ENCODE peak calls at places on chromosomes 11 and 22, in seven cellular contexts. One of them, this sample, is unnamed.

GRCh38 chr11:73866095-73866579 is 10.5 kb downstream of the COA4 start:
- DNase-seq in fibroblast of lung: peak; percentile 68
- DNase-seq in MM.1S: no peak
- DNase-seq in astrocyte: peak; percentile 55
- DNase-seq in spleen: no peak
- DNase-seq in colonic mucosa: no peak
- DNase-seq in OCI-LY7: no peak
- DNase-seq in this sample: no peak

GRCh38 chr11:117717485-117718314 is 79.3 kb downstream of the DSCAML1 start:
- DNase-seq in fibroblast of lung: no peak
- DNase-seq in MM.1S: no peak
- DNase-seq in astrocyte: no peak
- DNase-seq in spleen: no peak
- DNase-seq in colonic mucosa: peak; percentile 53
- DNase-seq in OCI-LY7: no peak
- DNase-seq in this sample: no peak

GRCh38 chr11:78492973-78493372 is 75.4 kb upstream of the GAB2 start:
- DNase-seq in fibroblast of lung: no peak
- DNase-seq in MM.1S: no peak
- DNase-seq in astrocyte: no peak
- DNase-seq in spleen: no peak
- DNase-seq in colonic mucosa: no peak
- DNase-seq in OCI-LY7: no peak
- DNase-seq in this sample: no peak

GRCh38 chr11:106222626-106223025 is 145.2 kb downstream of the AASDHPPT start:
- DNase-seq in fibroblast of lung: peak; percentile 18
- DNase-seq in MM.1S: no peak
- DNase-seq in astrocyte: peak; percentile 22
- DNase-seq in spleen: no peak
- DNase-seq in colonic mucosa: no peak
- DNase-seq in OCI-LY7: no peak
- DNase-seq in this sample: no peak

GRCh38 chr11:2096919-2097301 is 42.3 kb downstream of the IGF2 start:
- DNase-seq in fibroblast of lung: no peak
- DNase-seq in MM.1S: no peak
- DNase-seq in astrocyte: no peak
- DNase-seq in spleen: peak; percentile 67
- DNase-seq in colonic mucosa: no peak
- DNase-seq in OCI-LY7: no peak
- DNase-seq in this sample: no peak

GRCh38 chr11:2268911-2269600 is 1.3 kb downstream of the ASCL2 start:
- DNase-seq in fibroblast of lung: peak; percentile 20
- DNase-seq in MM.1S: no peak
- DNase-seq in astrocyte: no peak
- DNase-seq in spleen: peak; percentile 91
- DNase-seq in colonic mucosa: peak; percentile 50
- DNase-seq in OCI-LY7: no peak
- DNase-seq in this sample: peak; percentile 74

GRCh38 chr11:28760676-28761390 is 652.6 kb downstream of the METTL15 start:
- DNase-seq in fibroblast of lung: peak; percentile 87
- DNase-seq in MM.1S: no peak
- DNase-seq in astrocyte: peak; percentile 87
- DNase-seq in spleen: no peak
- DNase-seq in colonic mucosa: no peak
- DNase-seq in OCI-LY7: no peak
- DNase-seq in this sample: no peak

GRCh38 chr22:41285441-41285819 is 557 bp downstream of the RANGAP1 start:
- DNase-seq in fibroblast of lung: peak; percentile 94
- DNase-seq in MM.1S: peak; percentile 67
- DNase-seq in astrocyte: peak; percentile 91
- DNase-seq in spleen: peak; percentile 88
- DNase-seq in colonic mucosa: peak; percentile 53
- DNase-seq in OCI-LY7: peak; percentile 58
- DNase-seq in this sample: peak; percentile 87

GRCh38 chr22:17120711-17121234 is 387 bp downstream of the TMEM121B start:
- DNase-seq in fibroblast of lung: peak; percentile 8
- DNase-seq in MM.1S: no peak
- DNase-seq in astrocyte: no peak
- DNase-seq in spleen: no peak
- DNase-seq in colonic mucosa: no peak
- DNase-seq in OCI-LY7: no peak
- DNase-seq in this sample: no peak

GRCh38 chr22:17213976-17214375 is 5.3 kb downstream of the ADA2 start:
- DNase-seq in fibroblast of lung: peak; percentile 7
- DNase-seq in MM.1S: peak; percentile 18
- DNase-seq in astrocyte: no peak
- DNase-seq in spleen: no peak
- DNase-seq in colonic mucosa: peak; percentile 56
- DNase-seq in OCI-LY7: peak; percentile 67
- DNase-seq in this sample: no peak

GRCh38 chr11:125443767-125444311 is 52.2 kb downstream of the FEZ1 start:
- DNase-seq in fibroblast of lung: no peak
- DNase-seq in MM.1S: no peak
- DNase-seq in astrocyte: no peak
- DNase-seq in spleen: no peak
- DNase-seq in colonic mucosa: no peak
- DNase-seq in OCI-LY7: no peak
- DNase-seq in this sample: no peak

GRCh38 chr11:76626921-76627391 is 43.6 kb downstream of the LRRC32 start:
- DNase-seq in fibroblast of lung: peak; percentile 89
- DNase-seq in MM.1S: peak; percentile 95
- DNase-seq in astrocyte: peak; percentile 87
- DNase-seq in spleen: no peak
- DNase-seq in colonic mucosa: no peak
- DNase-seq in OCI-LY7: peak; percentile 84
- DNase-seq in this sample: no peak

GRCh38 chr11:5550440-5551095 is 2.2 kb upstream of the OR52H1 start:
- DNase-seq in fibroblast of lung: peak; percentile 94
- DNase-seq in MM.1S: no peak
- DNase-seq in astrocyte: peak; percentile 92
- DNase-seq in spleen: no peak
- DNase-seq in colonic mucosa: no peak
- DNase-seq in OCI-LY7: no peak
- DNase-seq in this sample: no peak

GRCh38 chr11:83464181-83464580 is 178.0 kb upstream of the CCDC90B start:
- DNase-seq in fibroblast of lung: no peak
- DNase-seq in MM.1S: no peak
- DNase-seq in astrocyte: no peak
- DNase-seq in spleen: no peak
- DNase-seq in colonic mucosa: no peak
- DNase-seq in OCI-LY7: no peak
- DNase-seq in this sample: no peak

GRCh38 chr22:42938449-42938848 is 76.5 kb downstream of the PACSIN2 start:
- DNase-seq in fibroblast of lung: no peak
- DNase-seq in MM.1S: no peak
- DNase-seq in astrocyte: no peak
- DNase-seq in spleen: no peak
- DNase-seq in colonic mucosa: no peak
- DNase-seq in OCI-LY7: no peak
- DNase-seq in this sample: no peak

GRCh38 chr11:57460017-57460755 is at the start of gene RTN4RL2:
- DNase-seq in fibroblast of lung: peak; percentile 34
- DNase-seq in MM.1S: no peak
- DNase-seq in astrocyte: peak; percentile 11
- DNase-seq in spleen: peak; percentile 86
- DNase-seq in colonic mucosa: peak; percentile 48
- DNase-seq in OCI-LY7: peak; percentile 73
- DNase-seq in this sample: no peak

GRCh38 chr11:105968021-105968697 is 53.9 kb downstream of the MSANTD4 start:
- DNase-seq in fibroblast of lung: peak; percentile 72
- DNase-seq in MM.1S: no peak
- DNase-seq in astrocyte: peak; percentile 67
- DNase-seq in spleen: no peak
- DNase-seq in colonic mucosa: no peak
- DNase-seq in OCI-LY7: no peak
- DNase-seq in this sample: no peak

GRCh38 chr11:11374358-11375148 is 21.5 kb upstream of the CSNK2A3 start:
- DNase-seq in fibroblast of lung: no peak
- DNase-seq in MM.1S: no peak
- DNase-seq in astrocyte: no peak
- DNase-seq in spleen: no peak
- DNase-seq in colonic mucosa: no peak
- DNase-seq in OCI-LY7: no peak
- DNase-seq in this sample: no peak

GRCh38 chr22:26894766-26895485 is 237.5 kb downstream of the MIAT start:
- DNase-seq in fibroblast of lung: peak; percentile 96
- DNase-seq in MM.1S: no peak
- DNase-seq in astrocyte: peak; percentile 96
- DNase-seq in spleen: no peak
- DNase-seq in colonic mucosa: no peak
- DNase-seq in OCI-LY7: no peak
- DNase-seq in this sample: no peak

GRCh38 chr22:49896201-49896600 is 22.0 kb downstream of the ALG12 start:
- DNase-seq in fibroblast of lung: no peak
- DNase-seq in MM.1S: no peak
- DNase-seq in astrocyte: no peak
- DNase-seq in spleen: peak; percentile 28
- DNase-seq in colonic mucosa: no peak
- DNase-seq in OCI-LY7: no peak
- DNase-seq in this sample: peak; percentile 23

GRCh38 chr11:77473001-77473800 is 693 bp downstream of the PAK1 start:
- DNase-seq in fibroblast of lung: peak; percentile 40
- DNase-seq in MM.1S: peak; percentile 68
- DNase-seq in astrocyte: no peak
- DNase-seq in spleen: peak; percentile 92
- DNase-seq in colonic mucosa: peak; percentile 64
- DNase-seq in OCI-LY7: no peak
- DNase-seq in this sample: no peak

DNA sequence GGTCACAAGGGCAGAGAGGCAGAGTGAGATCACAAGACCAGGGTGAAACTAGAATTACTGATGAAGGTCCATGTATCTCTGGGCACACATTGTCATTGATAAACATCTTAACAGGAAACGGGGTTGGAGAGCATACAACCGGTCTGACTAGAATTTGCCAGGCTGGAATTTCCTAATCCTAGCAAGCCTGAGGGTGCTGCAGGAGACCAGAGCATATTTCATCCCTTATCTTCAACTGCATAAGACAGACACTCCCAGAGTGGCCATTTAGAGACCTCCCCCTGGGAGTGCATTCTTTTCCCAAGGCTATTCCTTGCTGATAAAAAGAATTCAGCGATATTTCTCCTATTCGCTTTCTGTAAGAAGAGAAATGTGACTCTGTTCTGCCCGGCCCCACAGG is 84.6 kb upstream of the IZUMO1R start:
- DNase-seq in fibroblast of lung: no peak
- DNase-seq in MM.1S: no peak
- DNase-seq in astrocyte: no peak
- DNase-seq in spleen: no peak
- DNase-seq in colonic mucosa: no peak
- DNase-seq in OCI-LY7: peak; percentile 6
- DNase-seq in this sample: no peak
- H3K9me3 ChIP-seq in fibroblast of lung: no peaks in the 10 kb centered on the region
- H3K9me3 ChIP-seq in MM.1S: no peaks in the 10 kb centered on the region
- H3K9me3 ChIP-seq in astrocyte: no peaks in the 10 kb centered on the region
- H3K9me3 ChIP-seq in spleen: peaks cover 18% of the 10 kb centered on the region
- H3K9me3 ChIP-seq in colonic mucosa: no peaks in the 10 kb centered on the region
- H3K9me3 ChIP-seq in OCI-LY7: peaks cover 7% of the 10 kb centered on the region
- H3K9me3 ChIP-seq in this sample: no peaks in the 10 kb centered on the region

GRCh38 chr11:47186076-47186936 is at the start of gene PACSIN3:
- DNase-seq in fibroblast of lung: peak; percentile 42
- DNase-seq in MM.1S: peak; percentile 43
- DNase-seq in astrocyte: no peak
- DNase-seq in spleen: peak; percentile 82
- DNase-seq in colonic mucosa: peak; percentile 46
- DNase-seq in OCI-LY7: no peak
- DNase-seq in this sample: peak; percentile 51

GRCh38 chr11:47185305-47186075 is 744 bp downstream of the PACSIN3 start:
- DNase-seq in fibroblast of lung: peak; percentile 58
- DNase-seq in MM.1S: no peak
- DNase-seq in astrocyte: no peak
- DNase-seq in spleen: no peak
- DNase-seq in colonic mucosa: no peak
- DNase-seq in OCI-LY7: no peak
- DNase-seq in this sample: peak; percentile 83

GRCh38 chr11:47188262-47188661 is 2.0 kb upstream of the PACSIN3 start:
- DNase-seq in fibroblast of lung: no peak
- DNase-seq in MM.1S: no peak
- DNase-seq in astrocyte: no peak
- DNase-seq in spleen: no peak
- DNase-seq in colonic mucosa: no peak
- DNase-seq in OCI-LY7: no peak
- DNase-seq in this sample: no peak

GRCh38 chr11:47187723-47188122 is 1.5 kb upstream of the PACSIN3 start:
- DNase-seq in fibroblast of lung: no peak
- DNase-seq in MM.1S: no peak
- DNase-seq in astrocyte: peak; percentile 2
- DNase-seq in spleen: no peak
- DNase-seq in colonic mucosa: no peak
- DNase-seq in OCI-LY7: no peak
- DNase-seq in this sample: no peak

DNA sequence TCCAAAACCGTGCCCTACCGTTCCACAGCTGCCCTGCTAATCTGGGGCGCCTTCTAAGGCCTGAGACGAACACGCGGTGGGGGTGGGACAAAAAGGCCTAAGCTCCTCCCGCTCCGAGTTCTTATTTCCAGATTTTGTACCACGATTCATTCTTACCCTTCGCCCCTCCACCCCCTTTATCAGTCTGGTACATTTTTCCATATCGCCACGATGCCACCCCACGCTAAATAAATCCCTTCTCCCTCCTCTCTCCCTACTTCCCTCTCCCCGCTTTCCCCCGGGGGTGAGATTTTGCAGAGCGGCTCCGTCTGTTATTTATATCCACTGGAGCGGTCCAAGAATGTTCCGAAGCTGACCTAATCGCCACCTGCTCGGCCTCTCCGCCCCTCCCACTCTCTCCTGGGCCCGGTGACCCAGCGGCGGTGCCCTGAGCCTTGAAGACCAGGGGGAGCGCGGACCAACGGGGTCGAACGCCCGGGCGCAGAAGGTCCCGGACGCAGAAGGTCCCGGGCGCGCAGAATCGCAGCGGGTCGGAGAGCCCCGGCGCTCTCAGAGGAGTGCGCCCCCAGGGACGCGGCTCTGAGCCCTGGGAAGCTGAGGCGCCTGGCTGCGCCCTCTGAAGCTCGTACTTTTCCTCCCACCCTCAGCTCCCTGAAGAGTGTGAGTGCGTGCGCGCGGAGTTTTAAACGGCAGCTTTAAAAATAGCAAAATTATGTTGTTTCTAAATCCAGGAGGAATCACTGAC is 875 bp upstream of the PACSIN3 start:
- DNase-seq in fibroblast of lung: peak; percentile 48
- DNase-seq in MM.1S: peak; percentile 65
- DNase-seq in astrocyte: peak; percentile 30
- DNase-seq in spleen: no peak
- DNase-seq in colonic mucosa: peak; percentile 45
- DNase-seq in OCI-LY7: no peak
- DNase-seq in this sample: no peak
- H3K4me1 ChIP-seq in fibroblast of lung: peaks cover 19% of the 10 kb centered on the region
- H3K4me1 ChIP-seq in MM.1S: peaks cover 7% of the 10 kb centered on the region
- H3K4me1 ChIP-seq in astrocyte: peaks cover 35% of the 10 kb centered on the region
- H3K4me1 ChIP-seq in spleen: peaks cover 31% of the 10 kb centered on the region
- H3K4me1 ChIP-seq in colonic mucosa: peaks cover 12% of the 10 kb centered on the region
- H3K4me1 ChIP-seq in OCI-LY7: peaks cover 9% of the 10 kb centered on the region
- H3K4me1 ChIP-seq in this sample: peaks cover 15% of the 10 kb centered on the region

GRCh38 chr11:102449651-102450570 is 2.7 kb downstream of the TMEM123 start:
- DNase-seq in fibroblast of lung: peak; percentile 24
- DNase-seq in MM.1S: no peak
- DNase-seq in astrocyte: no peak
- DNase-seq in spleen: no peak
- DNase-seq in colonic mucosa: no peak
- DNase-seq in OCI-LY7: no peak
- DNase-seq in this sample: no peak
- H3K4me3 ChIP-seq in fibroblast of lung: no peak overlapping the region
- H3K4me3 ChIP-seq in MM.1S: peak overlapping the region; percentile 95
- H3K4me3 ChIP-seq in astrocyte: no peak overlapping the region
- H3K4me3 ChIP-seq in spleen: peak overlapping the region; percentile 95
- H3K4me3 ChIP-seq in colonic mucosa: no peak overlapping the region
- H3K4me3 ChIP-seq in OCI-LY7: peak overlapping the region; percentile 95
- H3K4me3 ChIP-seq in this sample: no peak overlapping the region

GRCh38 chr11:54946429-54946828 is 239.8 kb downstream of the OR4A5 start:
- DNase-seq in fibroblast of lung: no peak
- DNase-seq in MM.1S: no peak
- DNase-seq in astrocyte: no peak
- DNase-seq in spleen: no peak
- DNase-seq in colonic mucosa: no peak
- DNase-seq in OCI-LY7: no peak
- DNase-seq in this sample: no peak
- H3K9me3 ChIP-seq in fibroblast of lung: no peaks in the 10 kb centered on the region
- H3K9me3 ChIP-seq in MM.1S: no peaks in the 10 kb centered on the region
- H3K9me3 ChIP-seq in astrocyte: peaks cover 4% of the 10 kb centered on the region
- H3K9me3 ChIP-seq in spleen: peaks cover 27% of the 10 kb centered on the region
- H3K9me3 ChIP-seq in colonic mucosa: no peaks in the 10 kb centered on the region
- H3K9me3 ChIP-seq in OCI-LY7: peaks cover 27% of the 10 kb centered on the region
- H3K9me3 ChIP-seq in this sample: peaks cover 5% of the 10 kb centered on the region

This sample was measured in RWPE2.